ENCODE peak calls at places on chromosomes 11 and 22, in four cellular contexts. L is DMS79 treated with DMSO at 0.1 percent for 48 hours, D is iPS-NIHi11, I is RKO. W is an unnamed sample.
A peak's percentile ranks its signal among the peaks of the same experiment; 100 is the strongest.

GRCh38 chr11:102886999-102887398 is 12.2 kb upstream of the MMP12 start:
- DNase-seq in I (no peak), D (no peak), L (no peak), W (peak; percentile 82)

GRCh38 chr11:113722934-113723333 is 16.8 kb upstream of the TMPRSS5 start:
- DNase-seq in I (no peak), L (no peak), D (no peak), W (no peak)

GRCh38 chr22:22371031-22371541 is 126.5 kb downstream of the VPREB1 start:
- DNase-seq in I (no peak), D (no peak), L (no peak), W (no peak)

GRCh38 chr11:117642396-117642795 is 154.6 kb downstream of the DSCAML1 start:
- DNase-seq in I (no peak), L (no peak), D (no peak), W (no peak)

GRCh38 chr11:114111369-114112042 is 52.0 kb downstream of the ZBTB16 start:
- DNase-seq in I (no peak), L (no peak), D (no peak), W (peak; percentile 4)

GRCh38 chr11:95521862-95522261 is 267.7 kb downstream of the FAM76B start:
- DNase-seq in D (no peak), L (no peak), I (no peak), W (no peak)

GRCh38 chr22:28208797-28209196 is 289.7 kb upstream of the PITPNB start:
- DNase-seq in L (no peak), I (no peak), D (no peak), W (no peak)

GRCh38 chr11:926341-926916 is 759 bp downstream of the AP2A2 start:
- DNase-seq in D (peak; percentile 43), L (no peak), I (peak; percentile 50), W (peak; percentile 66)

GRCh38 chr11:67629386-67630229 is at the start of gene NUDT8:
- DNase-seq in D (peak; percentile 76), L (no peak), I (peak; percentile 89), W (peak; percentile 77)

GRCh38 chr22:19527321-19527721 is 3.1 kb upstream of the CLDN5 start:
- DNase-seq in L (no peak), I (no peak), D (no peak), W (no peak)

GRCh38 chr11:19092342-19092741 is 24.6 kb upstream of the ZDHHC13 start:
- DNase-seq in I (no peak), D (no peak), L (no peak), W (no peak)

GRCh38 chr11:119518746-119519382 is 95.9 kb upstream of the THY1 start:
- DNase-seq in D (peak; percentile 89), I (peak; percentile 85), L (no peak), W (peak; percentile 54)

GRCh38 chr11:24509114-24509513 is 12.3 kb downstream of the LUZP2 start:
- DNase-seq in I (peak; percentile 34), D (no peak), L (no peak), W (no peak)

GRCh38 chr11:2691991-2692841 is 7.6 kb downstream of the KCNQ1OT1 start:
- DNase-seq in I (no peak), L (no peak), D (peak; percentile 62), W (no peak)

GRCh38 chr11:134283461-134284230 is 7.5 kb downstream of the GLB1L3 start:
- DNase-seq in D (no peak), L (no peak), I (no peak), W (no peak)

GRCh38 chr11:131094828-131095227 is 178.5 kb upstream of the SNX19 start:
- DNase-seq in D (no peak), I (no peak), L (peak; percentile 63), W (no peak)

GRCh38 chr22:28730146-28730545 is 11.5 kb downstream of the CHEK2 start:
- DNase-seq in L (no peak), I (no peak), D (no peak), W (no peak)

GRCh38 chr11:6307879-6308278 is 12.4 kb downstream of the CAVIN3 start:
- DNase-seq in D (no peak), I (peak; percentile 69), L (no peak), W (no peak)

GRCh38 chr11:44028401-44028800 is 19.4 kb upstream of the ACCSL start:
- DNase-seq in D (no peak), I (no peak), L (no peak), W (no peak)

GRCh38 chr11:131234146-131234680 is 136.2 kb upstream of the NTM start:
- DNase-seq in L (no peak), D (no peak), I (no peak), W (no peak)

GRCh38 chr11:705646-706438 is at the start of gene EPS8L2:
- DNase-seq in I (no peak), D (peak; percentile 59), L (no peak), W (peak; percentile 56)

GRCh38 chr11:2294340-2295290 is 7.1 kb downstream of the C11orf21 start:
- DNase-seq in D (no peak), I (no peak), L (no peak), W (no peak)

GRCh38 chr11:61482513-61482912 is 26.0 kb upstream of the LRRC10B start:
- DNase-seq in I (no peak), L (no peak), D (peak; percentile 89), W (no peak)

GRCh38 chr11:87353904-87354303 is 316.2 kb downstream of the TMEM135 start:
- DNase-seq in L (no peak), I (no peak), D (no peak), W (no peak)

GRCh38 chr11:26712497-26712896 is 9.4 kb downstream of the SLC5A12 start:
- DNase-seq in I (no peak), D (no peak), L (no peak), W (no peak)

GRCh38 chr11:110074499-110074898 is 18.7 kb upstream of the ZC3H12C start:
- DNase-seq in I (no peak), D (no peak), L (no peak), W (no peak)

GRCh38 chr11:9263840-9264380 is 1.2 kb downstream of the DENND5A start:
- DNase-seq in L (no peak), I (peak; percentile 63), D (no peak), W (peak; percentile 40)

GRCh38 chr22:20406686-20407408 is 12.9 kb downstream of the ZNF74 start:
- DNase-seq in L (no peak), D (no peak), I (no peak), W (no peak)

GRCh38 chr22:20777420-20778177 is 3.7 kb downstream of the SERPIND1 start:
- DNase-seq in L (peak; percentile 48), D (no peak), I (peak; percentile 24), W (peak; percentile 94)

GRCh38 chr11:77604281-77604680 is 14.5 kb downstream of the AQP11 start:
- DNase-seq in D (no peak), I (no peak), L (no peak), W (no peak)

GRCh38 chr11:44727373-44728084 is 767 bp downstream of the TSPAN18 start:
- DNase-seq in I (peak; percentile 55), L (peak; percentile 42), D (peak; percentile 90), W (peak; percentile 35)

GRCh38 chr11:20670932-20671403 is 1.6 kb downstream of the NELL1 start:
- DNase-seq in I (no peak), L (peak; percentile 53), D (no peak), W (no peak)

GRCh38 chr11:46533396-46534110 is 60.3 kb downstream of the AMBRA1 start:
- DNase-seq in I (no peak), D (no peak), L (no peak), W (no peak)

GRCh38 chr11:1223346-1224108 is 661 bp downstream of the MUC5B start:
- DNase-seq in I (no peak), L (no peak), D (peak; percentile 12), W (no peak)

GRCh38 chr22:43345761-43346261 is 2.6 kb upstream of the SCUBE1 start:
- DNase-seq in I (peak; percentile 34), D (no peak), L (no peak), W (no peak)

GRCh38 chr11:102318469-102318868 is 1.2 kb downstream of the BIRC3 start:
- DNase-seq in L (no peak), I (peak; percentile 33), D (no peak), W (peak; percentile 38)

GRCh38 chr22:37870273-37870672 is 21.1 kb downstream of the EIF3L start:
- DNase-seq in D (no peak), I (no peak), L (no peak), W (no peak)